ENCODE peak calls at places on chromosomes 6 and 20, in seven cellular contexts. One of them, this sample, is unnamed. For H3K4me1, the result is how much of the 10 kb centered on the place peaks cover.

GRCh38 chr6:43916924-43917877 is 147.2 kb downstream of the VEGFA start:
- DNase-seq in CD4-positive, alpha-beta memory T cell: no peak
- DNase-seq in cardiac muscle cell: no peak
- DNase-seq in neural progenitor cell: no peak
- DNase-seq in left ventricle myocardium inferior: no peak
- DNase-seq in trophoblast cell: peak
- DNase-seq in lower lobe of right lung: peak
- DNase-seq in this sample: no peak

GRCh38 chr6:63599243-63599642 is 27.0 kb downstream of the LOC128125822 start:
- DNase-seq in CD4-positive, alpha-beta memory T cell: no peak
- DNase-seq in cardiac muscle cell: no peak
- DNase-seq in neural progenitor cell: no peak
- DNase-seq in left ventricle myocardium inferior: no peak
- DNase-seq in trophoblast cell: no peak
- DNase-seq in lower lobe of right lung: no peak
- DNase-seq in this sample: no peak

GRCh38 chr20:2871555-2872303 is 1.6 kb upstream of the PTPRA start:
- DNase-seq in CD4-positive, alpha-beta memory T cell: no peak
- DNase-seq in cardiac muscle cell: no peak
- DNase-seq in neural progenitor cell: peak
- DNase-seq in left ventricle myocardium inferior: no peak
- DNase-seq in trophoblast cell: no peak
- DNase-seq in lower lobe of right lung: no peak
- DNase-seq in this sample: no peak

GRCh38 chr6:49415358-49415757 is 47.7 kb downstream of the MMUT start:
- DNase-seq in CD4-positive, alpha-beta memory T cell: no peak
- DNase-seq in cardiac muscle cell: no peak
- DNase-seq in neural progenitor cell: no peak
- DNase-seq in left ventricle myocardium inferior: no peak
- DNase-seq in trophoblast cell: no peak
- DNase-seq in lower lobe of right lung: no peak
- DNase-seq in this sample: no peak

GRCh38 chr6:706161-706560 is 13.2 kb upstream of the EXOC2 start:
- DNase-seq in CD4-positive, alpha-beta memory T cell: no peak
- DNase-seq in cardiac muscle cell: no peak
- DNase-seq in neural progenitor cell: no peak
- DNase-seq in left ventricle myocardium inferior: no peak
- DNase-seq in trophoblast cell: peak
- DNase-seq in lower lobe of right lung: no peak
- DNase-seq in this sample: no peak

GRCh38 chr6:134551245-134551960 is 233.5 kb upstream of the SGK1 start:
- DNase-seq in CD4-positive, alpha-beta memory T cell: no peak
- DNase-seq in cardiac muscle cell: no peak
- DNase-seq in neural progenitor cell: no peak
- DNase-seq in left ventricle myocardium inferior: no peak
- DNase-seq in trophoblast cell: peak
- DNase-seq in lower lobe of right lung: no peak
- DNase-seq in this sample: peak

GRCh38 chr20:34680586-34680985 is 3.7 kb upstream of the PIGU start:
- DNase-seq in CD4-positive, alpha-beta memory T cell: no peak
- DNase-seq in cardiac muscle cell: no peak
- DNase-seq in neural progenitor cell: no peak
- DNase-seq in left ventricle myocardium inferior: no peak
- DNase-seq in trophoblast cell: peak
- DNase-seq in lower lobe of right lung: no peak
- DNase-seq in this sample: no peak

GRCh38 chr6:164336455-164336854 is 921.9 kb downstream of the QKI start:
- DNase-seq in CD4-positive, alpha-beta memory T cell: no peak
- DNase-seq in cardiac muscle cell: no peak
- DNase-seq in neural progenitor cell: no peak
- DNase-seq in left ventricle myocardium inferior: no peak
- DNase-seq in trophoblast cell: no peak
- DNase-seq in lower lobe of right lung: no peak
- DNase-seq in this sample: no peak

GRCh38 chr6:152642578-152643375 is 5.6 kb upstream of the SYNE1 start:
- DNase-seq in CD4-positive, alpha-beta memory T cell: no peak
- DNase-seq in cardiac muscle cell: peak
- DNase-seq in neural progenitor cell: peak
- DNase-seq in left ventricle myocardium inferior: peak
- DNase-seq in trophoblast cell: peak
- DNase-seq in lower lobe of right lung: peak
- DNase-seq in this sample: no peak

GRCh38 chr20:62977613-62978558 is 25.4 kb downstream of the SLC17A9 start:
- DNase-seq in CD4-positive, alpha-beta memory T cell: peak
- DNase-seq in cardiac muscle cell: no peak
- DNase-seq in neural progenitor cell: no peak
- DNase-seq in left ventricle myocardium inferior: no peak
- DNase-seq in trophoblast cell: no peak
- DNase-seq in lower lobe of right lung: no peak
- DNase-seq in this sample: no peak

GRCh38 chr20:47964174-47964573 is 178.9 kb upstream of the SULF2 start:
- DNase-seq in CD4-positive, alpha-beta memory T cell: no peak
- DNase-seq in cardiac muscle cell: no peak
- DNase-seq in neural progenitor cell: no peak
- DNase-seq in left ventricle myocardium inferior: no peak
- DNase-seq in trophoblast cell: no peak
- DNase-seq in lower lobe of right lung: no peak
- DNase-seq in this sample: no peak

GRCh38 chr6:101454106-101454676 is 60.7 kb downstream of the GRIK2 start:
- DNase-seq in CD4-positive, alpha-beta memory T cell: no peak
- DNase-seq in cardiac muscle cell: no peak
- DNase-seq in neural progenitor cell: peak
- DNase-seq in left ventricle myocardium inferior: no peak
- DNase-seq in trophoblast cell: no peak
- DNase-seq in lower lobe of right lung: no peak
- DNase-seq in this sample: no peak

GRCh38 chr6:119612871-119613515 is 263.4 kb upstream of the MAN1A1 start:
- DNase-seq in CD4-positive, alpha-beta memory T cell: no peak
- DNase-seq in cardiac muscle cell: no peak
- DNase-seq in neural progenitor cell: no peak
- DNase-seq in left ventricle myocardium inferior: no peak
- DNase-seq in trophoblast cell: no peak
- DNase-seq in lower lobe of right lung: no peak
- DNase-seq in this sample: no peak

GRCh38 chr6:69813508-69813907 is 16.7 kb upstream of the LMBRD1 start:
- DNase-seq in CD4-positive, alpha-beta memory T cell: no peak
- DNase-seq in cardiac muscle cell: no peak
- DNase-seq in neural progenitor cell: no peak
- DNase-seq in left ventricle myocardium inferior: no peak
- DNase-seq in trophoblast cell: peak
- DNase-seq in lower lobe of right lung: no peak
- DNase-seq in this sample: no peak

GRCh38 chr6:162344935-162345599 is 382.5 kb downstream of the PRKN start:
- DNase-seq in CD4-positive, alpha-beta memory T cell: no peak
- DNase-seq in cardiac muscle cell: no peak
- DNase-seq in neural progenitor cell: no peak
- DNase-seq in left ventricle myocardium inferior: no peak
- DNase-seq in trophoblast cell: peak
- DNase-seq in lower lobe of right lung: no peak
- DNase-seq in this sample: peak

GRCh38 chr6:13398421-13398994 is 70.2 kb upstream of the TBC1D7 start:
- DNase-seq in CD4-positive, alpha-beta memory T cell: no peak
- DNase-seq in cardiac muscle cell: peak
- DNase-seq in neural progenitor cell: peak
- DNase-seq in left ventricle myocardium inferior: no peak
- DNase-seq in trophoblast cell: no peak
- DNase-seq in lower lobe of right lung: no peak
- DNase-seq in this sample: no peak

GRCh38 chr6:109056661-109057060 is 38.0 kb downstream of the SESN1 start:
- DNase-seq in CD4-positive, alpha-beta memory T cell: no peak
- DNase-seq in cardiac muscle cell: no peak
- DNase-seq in neural progenitor cell: no peak
- DNase-seq in left ventricle myocardium inferior: no peak
- DNase-seq in trophoblast cell: no peak
- DNase-seq in lower lobe of right lung: no peak
- DNase-seq in this sample: no peak

GRCh38 chr6:155224031-155224451 is 39.8 kb upstream of the CLDN20 start:
- DNase-seq in CD4-positive, alpha-beta memory T cell: peak
- DNase-seq in cardiac muscle cell: no peak
- DNase-seq in neural progenitor cell: no peak
- DNase-seq in left ventricle myocardium inferior: no peak
- DNase-seq in trophoblast cell: peak
- DNase-seq in lower lobe of right lung: no peak
- DNase-seq in this sample: peak

GRCh38 chr6:53671111-53671510 is 5.6 kb upstream of the KLHL31 start:
- DNase-seq in CD4-positive, alpha-beta memory T cell: no peak
- DNase-seq in cardiac muscle cell: no peak
- DNase-seq in neural progenitor cell: no peak
- DNase-seq in left ventricle myocardium inferior: no peak
- DNase-seq in trophoblast cell: no peak
- DNase-seq in lower lobe of right lung: no peak
- DNase-seq in this sample: no peak

GRCh38 chr20:38304845-38305447 is 990 bp downstream of the BPI start:
- DNase-seq in CD4-positive, alpha-beta memory T cell: no peak
- DNase-seq in cardiac muscle cell: peak
- DNase-seq in neural progenitor cell: peak
- DNase-seq in left ventricle myocardium inferior: no peak
- DNase-seq in trophoblast cell: peak
- DNase-seq in lower lobe of right lung: peak
- DNase-seq in this sample: no peak

GRCh38 chr6:45021652-45022051 is 306.5 kb upstream of the RUNX2 start:
- DNase-seq in CD4-positive, alpha-beta memory T cell: peak
- DNase-seq in cardiac muscle cell: no peak
- DNase-seq in neural progenitor cell: no peak
- DNase-seq in left ventricle myocardium inferior: no peak
- DNase-seq in trophoblast cell: no peak
- DNase-seq in lower lobe of right lung: no peak
- DNase-seq in this sample: no peak

GRCh38 chr6:116827561-116828240 is 1.2 kb downstream of the GPRC6A start:
- DNase-seq in CD4-positive, alpha-beta memory T cell: no peak
- DNase-seq in cardiac muscle cell: no peak
- DNase-seq in neural progenitor cell: no peak
- DNase-seq in left ventricle myocardium inferior: no peak
- DNase-seq in trophoblast cell: no peak
- DNase-seq in lower lobe of right lung: no peak
- DNase-seq in this sample: no peak

GRCh38 chr20:925516-925915 is 9.4 kb upstream of the ANGPT4 start:
- DNase-seq in CD4-positive, alpha-beta memory T cell: no peak
- DNase-seq in cardiac muscle cell: no peak
- DNase-seq in neural progenitor cell: no peak
- DNase-seq in left ventricle myocardium inferior: no peak
- DNase-seq in trophoblast cell: no peak
- DNase-seq in lower lobe of right lung: no peak
- DNase-seq in this sample: no peak

GRCh38 chr6:37473364-37474095 is 26.2 kb downstream of the CCDC167 start:
- DNase-seq in CD4-positive, alpha-beta memory T cell: no peak
- DNase-seq in cardiac muscle cell: no peak
- DNase-seq in neural progenitor cell: no peak
- DNase-seq in left ventricle myocardium inferior: peak
- DNase-seq in trophoblast cell: no peak
- DNase-seq in lower lobe of right lung: no peak
- DNase-seq in this sample: peak

GRCh38 chr6:15955484-15955883 is 173.4 kb upstream of the MYLIP start:
- DNase-seq in CD4-positive, alpha-beta memory T cell: no peak
- DNase-seq in cardiac muscle cell: no peak
- DNase-seq in neural progenitor cell: no peak
- DNase-seq in left ventricle myocardium inferior: no peak
- DNase-seq in trophoblast cell: no peak
- DNase-seq in lower lobe of right lung: no peak
- DNase-seq in this sample: no peak

GRCh38 chr6:157761331-157761921 is 61.6 kb upstream of the SNX9 start:
- DNase-seq in CD4-positive, alpha-beta memory T cell: peak
- DNase-seq in cardiac muscle cell: no peak
- DNase-seq in neural progenitor cell: no peak
- DNase-seq in left ventricle myocardium inferior: no peak
- DNase-seq in trophoblast cell: peak
- DNase-seq in lower lobe of right lung: no peak
- DNase-seq in this sample: peak

GRCh38 chr20:17943343-17943742 is 25.3 kb downstream of the SNX5 start:
- DNase-seq in CD4-positive, alpha-beta memory T cell: no peak
- DNase-seq in cardiac muscle cell: no peak
- DNase-seq in neural progenitor cell: no peak
- DNase-seq in left ventricle myocardium inferior: no peak
- DNase-seq in trophoblast cell: no peak
- DNase-seq in lower lobe of right lung: no peak
- DNase-seq in this sample: no peak

DNA sequence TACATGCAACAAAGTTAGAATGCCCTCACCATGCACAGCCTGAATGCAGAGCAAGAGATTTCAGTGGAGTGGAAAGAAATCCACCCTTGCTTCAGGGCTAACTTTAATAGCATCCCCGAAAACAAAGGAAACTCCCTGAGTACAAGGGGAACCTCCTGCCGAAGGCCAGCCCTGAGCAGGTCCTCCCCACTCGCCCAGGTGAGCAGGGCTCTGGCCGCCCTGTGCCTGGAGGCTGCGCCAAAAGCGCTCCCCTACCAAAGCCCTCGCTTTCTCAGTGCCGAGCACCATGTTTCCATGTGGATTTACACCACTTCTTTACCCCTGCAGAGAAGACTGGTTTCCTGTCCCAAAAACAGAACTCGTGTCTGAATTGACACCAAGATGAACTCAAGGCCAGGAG is 61.9 kb upstream of the RPS6KA2 start:
- DNase-seq in CD4-positive, alpha-beta memory T cell: no peak
- DNase-seq in cardiac muscle cell: no peak
- DNase-seq in neural progenitor cell: no peak
- DNase-seq in left ventricle myocardium inferior: no peak
- DNase-seq in trophoblast cell: no peak
- DNase-seq in lower lobe of right lung: no peak
- DNase-seq in this sample: no peak
- H3K4me1 ChIP-seq in CD4-positive, alpha-beta memory T cell: under half
- H3K4me1 ChIP-seq in cardiac muscle cell: under half
- H3K4me1 ChIP-seq in neural progenitor cell: under half
- H3K4me1 ChIP-seq in left ventricle myocardium inferior: under half
- H3K4me1 ChIP-seq in trophoblast cell: under half
- H3K4me1 ChIP-seq in lower lobe of right lung: under half
- H3K4me1 ChIP-seq in this sample: under half

DNA sequence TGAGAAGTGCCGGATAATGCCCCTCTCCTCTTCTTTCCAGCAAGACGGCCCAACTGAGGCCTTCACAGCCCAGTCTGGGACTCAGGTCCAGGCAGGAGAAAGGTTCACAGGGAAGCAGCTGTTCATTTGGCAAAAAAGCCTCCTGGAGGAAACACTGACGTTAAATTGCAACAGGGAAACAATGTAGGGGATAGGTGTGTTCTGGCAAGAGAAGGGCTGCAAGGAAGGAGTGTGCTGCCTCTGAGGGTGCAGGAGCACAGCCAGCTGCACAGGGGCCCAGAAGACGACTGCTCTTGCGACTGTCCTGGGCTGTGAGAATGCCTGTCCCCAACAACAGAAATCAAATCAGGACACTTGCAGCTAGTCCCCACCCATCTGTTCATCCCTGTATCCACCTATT is 70.6 kb upstream of the PMEPA1 start:
- DNase-seq in CD4-positive, alpha-beta memory T cell: no peak
- DNase-seq in cardiac muscle cell: no peak
- DNase-seq in neural progenitor cell: no peak
- DNase-seq in left ventricle myocardium inferior: no peak
- DNase-seq in trophoblast cell: no peak
- DNase-seq in lower lobe of right lung: no peak
- DNase-seq in this sample: no peak
- H3K27ac ChIP-seq in CD4-positive, alpha-beta memory T cell: no peak
- H3K27ac ChIP-seq in cardiac muscle cell: no peak
- H3K27ac ChIP-seq in neural progenitor cell: no peak
- H3K27ac ChIP-seq in left ventricle myocardium inferior: no peak
- H3K27ac ChIP-seq in trophoblast cell: no peak
- H3K27ac ChIP-seq in lower lobe of right lung: no peak
- H3K27ac ChIP-seq in this sample: no peak

GRCh38 chr20:21573259-21573658 is 59.4 kb upstream of the NKX2-2 start:
- DNase-seq in CD4-positive, alpha-beta memory T cell: no peak
- DNase-seq in cardiac muscle cell: no peak
- DNase-seq in neural progenitor cell: no peak
- DNase-seq in left ventricle myocardium inferior: no peak
- DNase-seq in trophoblast cell: no peak
- DNase-seq in lower lobe of right lung: no peak
- DNase-seq in this sample: no peak
- H3K4me1 ChIP-seq in CD4-positive, alpha-beta memory T cell: under half
- H3K4me1 ChIP-seq in cardiac muscle cell: under half
- H3K4me1 ChIP-seq in neural progenitor cell: under half
- H3K4me1 ChIP-seq in left ventricle myocardium inferior: under half
- H3K4me1 ChIP-seq in trophoblast cell: under half
- H3K4me1 ChIP-seq in lower lobe of right lung: under half
- H3K4me1 ChIP-seq in this sample: under half

GRCh38 chr20:36862857-36863668 is 12.9 kb upstream of the TLDC2 start:
- DNase-seq in CD4-positive, alpha-beta memory T cell: no peak
- DNase-seq in cardiac muscle cell: peak
- DNase-seq in neural progenitor cell: peak
- DNase-seq in left ventricle myocardium inferior: no peak
- DNase-seq in trophoblast cell: peak
- DNase-seq in lower lobe of right lung: no peak
- DNase-seq in this sample: no peak
- H3K27ac ChIP-seq in CD4-positive, alpha-beta memory T cell: no peak
- H3K27ac ChIP-seq in cardiac muscle cell: peak
- H3K27ac ChIP-seq in neural progenitor cell: no peak
- H3K27ac ChIP-seq in left ventricle myocardium inferior: peak
- H3K27ac ChIP-seq in trophoblast cell: peak
- H3K27ac ChIP-seq in lower lobe of right lung: peak
- H3K27ac ChIP-seq in this sample: peak

This sample was measured in foreskin keratinocyte.